ENCODE peak calls at places on chromosome 7, in eight cellular contexts. S, Q, F, P, B, N, L and H are unnamed samples.

GRCh38 chr7:144255471-144255897 is 9.1 kb downstream of the OR2A7 start:
- DNase-seq in N (no peak), Q (no peak), F (no peak), L (no peak), P (no peak), B (no peak), S (peak; percentile 11), H (no peak)

GRCh38 chr7:36671432-36671829 is 52.9 kb downstream of the AOAH start:
- DNase-seq in S (no peak), B (no peak), F (no peak), N (no peak), L (no peak), Q (no peak), P (no peak), H (no peak)

GRCh38 chr7:45073031-45073842 is 15.5 kb downstream of the NACAD start:
- DNase-seq in Q (no peak), N (no peak), B (no peak), F (no peak), L (no peak), P (no peak), S (no peak), H (no peak)

GRCh38 chr7:76216683-76217082 is 15.0 kb downstream of the SRRM3 start:
- DNase-seq in L (no peak), S (no peak), Q (no peak), B (no peak), N (no peak), P (no peak), F (no peak), H (no peak)

GRCh38 chr7:37440738-37441404 is 7.8 kb downstream of the ELMO1 start:
- DNase-seq in L (no peak), P (no peak), S (no peak), F (no peak), B (no peak), N (no peak), Q (peak; percentile 31), H (no peak)

GRCh38 chr7:153193144-153193595 is 433.6 kb downstream of the ACTR3B start:
- DNase-seq in S (peak; percentile 27), F (no peak), L (peak; percentile 26), N (no peak), P (no peak), B (no peak), Q (no peak), H (no peak)

GRCh38 chr7:29987083-29987482 is 2.5 kb downstream of the SCRN1 start:
- DNase-seq in F (no peak), P (peak; percentile 65), B (no peak), Q (no peak), S (peak; percentile 37), L (no peak), N (no peak), H (peak; percentile 72)

GRCh38 chr7:35992436-35992835 is 160.6 kb upstream of the EEPD1 start:
- DNase-seq in N (no peak), S (no peak), F (no peak), B (no peak), L (no peak), Q (no peak), P (no peak), H (no peak)

GRCh38 chr7:134315679-134316538 is 821 bp downstream of the SLC35B4 start:
- DNase-seq in S (no peak), N (peak; percentile 25), F (no peak), L (no peak), B (no peak), P (peak; percentile 16), Q (no peak), H (peak; percentile 20)

GRCh38 chr7:81036041-81036440 is 117.2 kb upstream of the SEMA3C start:
- DNase-seq in L (no peak), P (no peak), S (no peak), Q (no peak), B (no peak), F (no peak), N (no peak), H (no peak)

GRCh38 chr7:50838675-50839377 is 56.1 kb upstream of the GRB10 start:
- DNase-seq in F (peak; percentile 64), Q (peak; percentile 80), N (peak; percentile 96), P (peak; percentile 79), S (no peak), L (peak; percentile 21), B (no peak), H (peak; percentile 82)

GRCh38 chr7:119664601-119665000 is 608.4 kb upstream of the KCND2 start:
- DNase-seq in F (peak; percentile 42), N (peak; percentile 68), L (no peak), P (peak; percentile 70), S (no peak), B (no peak), Q (no peak), H (peak; percentile 44)

GRCh38 chr7:149300751-149301150 is 38.8 kb downstream of the ZNF783 start:
- DNase-seq in N (no peak), F (no peak), B (no peak), L (no peak), P (no peak), S (no peak), Q (no peak), H (no peak)

GRCh38 chr7:105691029-105691691 is 109.9 kb upstream of the EFCAB10 start:
- DNase-seq in P (peak; percentile 65), S (peak; percentile 43), Q (no peak), F (no peak), N (peak; percentile 16), L (no peak), B (no peak), H (peak; percentile 26)

GRCh38 chr7:138396251-138397070 is 63.6 kb upstream of the TRIM24 start:
- DNase-seq in Q (no peak), F (no peak), S (peak; percentile 9), L (peak; percentile 82), B (no peak), N (no peak), P (no peak), H (no peak)
- H3K4me3 ChIP-seq in Q (no peak overlapping the region), F (no peak overlapping the region), S (no peak overlapping the region), L (no peak overlapping the region), B (no peak overlapping the region), N (no peak overlapping the region), P (no peak overlapping the region), H (no peak overlapping the region)

GRCh38 chr7:18698258-18698734 is 202.7 kb downstream of the HDAC9 start:
- DNase-seq in S (no peak), B (no peak), F (no peak), N (no peak), L (no peak), Q (no peak), P (no peak), H (no peak)

GRCh38 chr7:18703743-18704142 is 208.2 kb downstream of the HDAC9 start:
- DNase-seq in F (no peak), L (no peak), P (no peak), B (no peak), S (no peak), N (no peak), Q (no peak), H (no peak)

GRCh38 chr7:18702071-18702829 is 206.7 kb downstream of the HDAC9 start:
- DNase-seq in P (no peak), Q (no peak), B (no peak), L (no peak), S (no peak), F (no peak), N (no peak), H (no peak)

GRCh38 chr7:18694911-18695310 is 199.4 kb downstream of the HDAC9 start:
- DNase-seq in P (no peak), Q (no peak), F (no peak), L (no peak), S (no peak), N (no peak), B (no peak), H (no peak)

GRCh38 chr7:18700147-18700546 is 204.6 kb downstream of the HDAC9 start:
- DNase-seq in F (no peak), P (no peak), Q (no peak), S (peak; percentile 20), N (no peak), B (no peak), L (no peak), H (no peak)
- TF ChIP-seq CTCF in F (no peak), P (no peak), Q (no peak), S (peak; percentile 29), N (peak; percentile 5), B (no peak), L (no peak), H (no peak)

GRCh38 chr7:64469673-64470072 is 93.2 kb downstream of the ZNF680 start:
- DNase-seq in N (no peak), F (no peak), P (no peak), B (no peak), S (no peak), Q (no peak), L (no peak), H (no peak)

GRCh38 chr7:64465551-64465950 is 97.3 kb downstream of the ZNF680 start:
- DNase-seq in Q (no peak), S (no peak), B (no peak), F (no peak), N (no peak), L (no peak), P (no peak), H (no peak)

DNA sequence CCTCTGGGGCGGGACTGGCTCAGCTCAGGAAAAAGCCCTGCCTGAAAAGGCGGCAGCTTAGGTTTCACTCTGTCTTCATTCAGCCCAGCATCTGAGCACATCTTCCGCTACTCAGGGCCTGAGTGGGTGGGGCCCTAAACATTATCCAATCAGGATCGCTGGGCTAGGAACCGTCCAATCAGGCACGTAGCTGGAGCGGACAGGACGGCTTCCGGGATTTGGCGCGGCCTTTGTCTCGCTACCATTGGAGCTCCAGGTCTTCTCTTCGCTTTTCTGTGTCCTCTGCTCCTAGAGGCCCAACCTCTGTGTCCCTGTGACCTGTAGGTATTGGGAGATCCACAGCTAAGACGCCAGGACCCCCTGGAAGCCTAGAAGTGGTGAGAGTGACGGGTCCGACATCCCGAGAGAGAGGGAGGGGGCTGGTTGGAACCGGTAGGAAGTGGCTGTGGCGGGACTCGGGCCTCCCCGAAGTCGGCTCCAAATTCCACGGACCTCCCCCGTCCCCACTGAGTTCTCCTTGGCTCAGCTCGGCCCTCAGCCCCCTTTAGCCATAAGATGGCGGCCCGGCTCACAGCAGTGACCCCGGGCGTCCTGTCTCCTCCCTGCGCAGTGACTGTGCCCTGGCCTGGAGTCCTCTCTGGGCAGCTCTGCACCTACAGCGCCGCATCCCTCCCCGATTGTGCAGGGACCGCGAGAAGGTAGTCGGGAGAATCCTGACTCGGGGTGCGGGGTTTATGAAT is 99.1 kb downstream of the ZNF680 start:
- DNase-seq in F (no peak), Q (peak; percentile 91), B (peak; percentile 50), S (peak; percentile 1), N (peak; percentile 2), P (peak; percentile 4), L (peak; percentile 35), H (peak; percentile 34)
- H3K4me3 ChIP-seq in F (peak overlapping the region; percentile 30), Q (peak overlapping the region; percentile 69), B (no peak overlapping the region), S (no peak overlapping the region), N (peak overlapping the region; percentile 55), P (peak overlapping the region; percentile 36), L (no peak overlapping the region), H (peak overlapping the region; percentile 22)

GRCh38 chr7:136074840-136075239 is 97.7 kb upstream of the MTPN start:
- DNase-seq in S (no peak), P (no peak), B (no peak), L (no peak), F (no peak), Q (no peak), N (no peak), H (no peak)
- TF ChIP-seq CTCF in S (no peak), P (no peak), B (no peak), L (no peak), F (no peak), Q (no peak), N (no peak), H (no peak)